ENCODE peak calls at places on chromosomes 5 and 9, in seven cellular contexts. One of them, this sample, is unnamed.

GRCh38 chr9:81318571-81318970 is 370.8 kb downstream of the TLE1 start:
- DNase-seq in mucosa of descending colon: no peak
- DNase-seq in psoas muscle: no peak
- DNase-seq in GM23338: no peak
- DNase-seq in left ventricle myocardium inferior: no peak
- DNase-seq in small intestine: no peak
- DNase-seq in prostate gland: no peak
- DNase-seq in this sample: no peak

GRCh38 chr9:135328485-135329417 is 150.8 kb upstream of the PPP1R26 start:
- DNase-seq in mucosa of descending colon: no peak
- DNase-seq in psoas muscle: peak
- DNase-seq in GM23338: no peak
- DNase-seq in left ventricle myocardium inferior: no peak
- DNase-seq in small intestine: no peak
- DNase-seq in prostate gland: no peak
- DNase-seq in this sample: no peak

GRCh38 chr5:109819878-109820277 is 130.2 kb downstream of the MAN2A1 start:
- DNase-seq in mucosa of descending colon: no peak
- DNase-seq in psoas muscle: no peak
- DNase-seq in GM23338: peak
- DNase-seq in left ventricle myocardium inferior: no peak
- DNase-seq in small intestine: no peak
- DNase-seq in prostate gland: no peak
- DNase-seq in this sample: no peak

GRCh38 chr5:163434410-163434866 is 3.0 kb upstream of the CCNG1 start:
- DNase-seq in mucosa of descending colon: no peak
- DNase-seq in psoas muscle: no peak
- DNase-seq in GM23338: no peak
- DNase-seq in left ventricle myocardium inferior: no peak
- DNase-seq in small intestine: peak
- DNase-seq in prostate gland: peak
- DNase-seq in this sample: peak

GRCh38 chr5:141672856-141673813 is 8.9 kb downstream of the ARAP3 start:
- DNase-seq in mucosa of descending colon: no peak
- DNase-seq in psoas muscle: no peak
- DNase-seq in GM23338: peak
- DNase-seq in left ventricle myocardium inferior: no peak
- DNase-seq in small intestine: no peak
- DNase-seq in prostate gland: no peak
- DNase-seq in this sample: no peak

GRCh38 chr9:32431940-32432555 is 47.6 kb downstream of the ACO1 start:
- DNase-seq in mucosa of descending colon: no peak
- DNase-seq in psoas muscle: peak
- DNase-seq in GM23338: peak
- DNase-seq in left ventricle myocardium inferior: peak
- DNase-seq in small intestine: peak
- DNase-seq in prostate gland: peak
- DNase-seq in this sample: no peak

GRCh38 chr5:68924490-68925145 is 169.2 kb upstream of the SLC30A5 start:
- DNase-seq in mucosa of descending colon: no peak
- DNase-seq in psoas muscle: no peak
- DNase-seq in GM23338: no peak
- DNase-seq in left ventricle myocardium inferior: no peak
- DNase-seq in small intestine: no peak
- DNase-seq in prostate gland: no peak
- DNase-seq in this sample: peak

GRCh38 chr5:74199005-74199404 is 441.5 kb downstream of the ENC1 start:
- DNase-seq in mucosa of descending colon: no peak
- DNase-seq in psoas muscle: no peak
- DNase-seq in GM23338: no peak
- DNase-seq in left ventricle myocardium inferior: no peak
- DNase-seq in small intestine: no peak
- DNase-seq in prostate gland: no peak
- DNase-seq in this sample: no peak

GRCh38 chr5:60891667-60892066 is 47.6 kb upstream of the ELOVL7 start:
- DNase-seq in mucosa of descending colon: no peak
- DNase-seq in psoas muscle: no peak
- DNase-seq in GM23338: peak
- DNase-seq in left ventricle myocardium inferior: no peak
- DNase-seq in small intestine: no peak
- DNase-seq in prostate gland: no peak
- DNase-seq in this sample: no peak

GRCh38 chr9:122213589-122214413 is 15.0 kb downstream of the LHX6 start:
- DNase-seq in mucosa of descending colon: no peak
- DNase-seq in psoas muscle: no peak
- DNase-seq in GM23338: peak
- DNase-seq in left ventricle myocardium inferior: no peak
- DNase-seq in small intestine: peak
- DNase-seq in prostate gland: no peak
- DNase-seq in this sample: peak

GRCh38 chr5:154771383-154771901 is 16.3 kb downstream of the LARP1 start:
- DNase-seq in mucosa of descending colon: no peak
- DNase-seq in psoas muscle: no peak
- DNase-seq in GM23338: peak
- DNase-seq in left ventricle myocardium inferior: no peak
- DNase-seq in small intestine: no peak
- DNase-seq in prostate gland: peak
- DNase-seq in this sample: no peak

GRCh38 chr5:132426525-132427138 is 57.1 kb downstream of the SLC22A5 start:
- DNase-seq in mucosa of descending colon: peak
- DNase-seq in psoas muscle: peak
- DNase-seq in GM23338: peak
- DNase-seq in left ventricle myocardium inferior: peak
- DNase-seq in small intestine: peak
- DNase-seq in prostate gland: no peak
- DNase-seq in this sample: peak

GRCh38 chr5:166382031-166382430 is 1909.4 kb upstream of the WWC1 start:
- DNase-seq in mucosa of descending colon: no peak
- DNase-seq in psoas muscle: no peak
- DNase-seq in GM23338: peak
- DNase-seq in left ventricle myocardium inferior: no peak
- DNase-seq in small intestine: no peak
- DNase-seq in prostate gland: no peak
- DNase-seq in this sample: no peak
- H3K4me3 ChIP-seq in mucosa of descending colon: no peak
- H3K4me3 ChIP-seq in psoas muscle: no peak
- H3K4me3 ChIP-seq in GM23338: no peak
- H3K4me3 ChIP-seq in left ventricle myocardium inferior: no peak
- H3K4me3 ChIP-seq in small intestine: no peak
- H3K4me3 ChIP-seq in prostate gland: no peak
- H3K4me3 ChIP-seq in this sample: no peak

GRCh38 chr5:55176176-55176818 is 3.3 kb upstream of the CDC20B start:
- DNase-seq in mucosa of descending colon: peak
- DNase-seq in psoas muscle: peak
- DNase-seq in GM23338: peak
- DNase-seq in left ventricle myocardium inferior: peak
- DNase-seq in small intestine: peak
- DNase-seq in prostate gland: no peak
- DNase-seq in this sample: no peak

GRCh38 chr5:55173696-55174101 is 722 bp upstream of the CDC20B start:
- DNase-seq in mucosa of descending colon: no peak
- DNase-seq in psoas muscle: no peak
- DNase-seq in GM23338: peak
- DNase-seq in left ventricle myocardium inferior: no peak
- DNase-seq in small intestine: no peak
- DNase-seq in prostate gland: no peak
- DNase-seq in this sample: no peak

GRCh38 chr5:55172937-55173695 is at the start of gene CDC20B:
- DNase-seq in mucosa of descending colon: peak
- DNase-seq in psoas muscle: peak
- DNase-seq in GM23338: peak
- DNase-seq in left ventricle myocardium inferior: peak
- DNase-seq in small intestine: peak
- DNase-seq in prostate gland: peak
- DNase-seq in this sample: no peak

GRCh38 chr5:55177078-55177477 is 4.1 kb upstream of the CDC20B start:
- DNase-seq in mucosa of descending colon: no peak
- DNase-seq in psoas muscle: no peak
- DNase-seq in GM23338: no peak
- DNase-seq in left ventricle myocardium inferior: no peak
- DNase-seq in small intestine: no peak
- DNase-seq in prostate gland: no peak
- DNase-seq in this sample: no peak

DNA sequence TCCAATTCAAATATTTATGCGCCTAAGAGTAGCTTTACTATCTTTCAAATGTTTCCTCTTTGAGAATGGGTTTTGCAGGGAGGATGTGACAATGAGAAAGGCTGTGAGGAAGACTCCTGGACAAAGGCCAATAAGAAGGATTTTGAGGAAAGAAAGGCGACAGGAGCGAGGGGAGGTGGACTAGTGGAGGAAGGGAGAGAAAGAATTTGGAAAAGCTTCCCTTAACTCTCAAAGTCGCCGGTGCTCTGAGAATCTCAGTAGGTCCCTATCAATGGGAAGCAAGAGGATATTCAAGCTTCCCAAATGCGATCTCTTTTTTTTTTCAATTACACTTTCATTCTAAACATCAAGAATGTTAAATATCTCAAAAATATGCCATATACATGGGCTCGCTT is 2.8 kb upstream of the CDC20B start:
- DNase-seq in mucosa of descending colon: no peak
- DNase-seq in psoas muscle: no peak
- DNase-seq in GM23338: peak
- DNase-seq in left ventricle myocardium inferior: no peak
- DNase-seq in small intestine: no peak
- DNase-seq in prostate gland: no peak
- DNase-seq in this sample: no peak
- H3K4me3 ChIP-seq in mucosa of descending colon: no peak
- H3K4me3 ChIP-seq in psoas muscle: peak
- H3K4me3 ChIP-seq in GM23338: peak
- H3K4me3 ChIP-seq in left ventricle myocardium inferior: peak
- H3K4me3 ChIP-seq in small intestine: no peak
- H3K4me3 ChIP-seq in prostate gland: no peak
- H3K4me3 ChIP-seq in this sample: peak

GRCh38 chr5:168869615-168870227 is 290.6 kb upstream of the PANK3 start:
- DNase-seq in mucosa of descending colon: no peak
- DNase-seq in psoas muscle: no peak
- DNase-seq in GM23338: no peak
- DNase-seq in left ventricle myocardium inferior: no peak
- DNase-seq in small intestine: no peak
- DNase-seq in prostate gland: no peak
- DNase-seq in this sample: no peak
- H3K4me3 ChIP-seq in mucosa of descending colon: no peak
- H3K4me3 ChIP-seq in psoas muscle: no peak
- H3K4me3 ChIP-seq in GM23338: no peak
- H3K4me3 ChIP-seq in left ventricle myocardium inferior: peak
- H3K4me3 ChIP-seq in small intestine: no peak
- H3K4me3 ChIP-seq in prostate gland: no peak
- H3K4me3 ChIP-seq in this sample: no peak

GRCh38 chr9:97964901-97965300 is 18.2 kb upstream of the ANP32B start:
- DNase-seq in mucosa of descending colon: no peak
- DNase-seq in psoas muscle: no peak
- DNase-seq in GM23338: no peak
- DNase-seq in left ventricle myocardium inferior: no peak
- DNase-seq in small intestine: no peak
- DNase-seq in prostate gland: no peak
- DNase-seq in this sample: no peak
- H3K4me3 ChIP-seq in mucosa of descending colon: no peak
- H3K4me3 ChIP-seq in psoas muscle: no peak
- H3K4me3 ChIP-seq in GM23338: no peak
- H3K4me3 ChIP-seq in left ventricle myocardium inferior: no peak
- H3K4me3 ChIP-seq in small intestine: no peak
- H3K4me3 ChIP-seq in prostate gland: no peak
- H3K4me3 ChIP-seq in this sample: no peak

GRCh38 chr5:151085517-151086031 is 4.7 kb upstream of the TNIP1 start:
- DNase-seq in mucosa of descending colon: peak
- DNase-seq in psoas muscle: peak
- DNase-seq in GM23338: no peak
- DNase-seq in left ventricle myocardium inferior: peak
- DNase-seq in small intestine: peak
- DNase-seq in prostate gland: no peak
- DNase-seq in this sample: no peak
- H3K4me3 ChIP-seq in mucosa of descending colon: no peak
- H3K4me3 ChIP-seq in psoas muscle: peak
- H3K4me3 ChIP-seq in GM23338: no peak
- H3K4me3 ChIP-seq in left ventricle myocardium inferior: no peak
- H3K4me3 ChIP-seq in small intestine: no peak
- H3K4me3 ChIP-seq in prostate gland: no peak
- H3K4me3 ChIP-seq in this sample: no peak

GRCh38 chr9:100105861-100106260 is 6.8 kb downstream of the INVS start:
- DNase-seq in mucosa of descending colon: no peak
- DNase-seq in psoas muscle: no peak
- DNase-seq in GM23338: no peak
- DNase-seq in left ventricle myocardium inferior: no peak
- DNase-seq in small intestine: no peak
- DNase-seq in prostate gland: no peak
- DNase-seq in this sample: no peak

GRCh38 chr9:100108572-100108971 is 9.5 kb downstream of the INVS start:
- DNase-seq in mucosa of descending colon: no peak
- DNase-seq in psoas muscle: no peak
- DNase-seq in GM23338: no peak
- DNase-seq in left ventricle myocardium inferior: no peak
- DNase-seq in small intestine: no peak
- DNase-seq in prostate gland: no peak
- DNase-seq in this sample: no peak

GRCh38 chr9:100111235-100111634 is 12.2 kb downstream of the INVS start:
- DNase-seq in mucosa of descending colon: peak
- DNase-seq in psoas muscle: peak
- DNase-seq in GM23338: no peak
- DNase-seq in left ventricle myocardium inferior: peak
- DNase-seq in small intestine: no peak
- DNase-seq in prostate gland: peak
- DNase-seq in this sample: no peak

GRCh38 chr9:100104314-100104713 is 5.3 kb downstream of the INVS start:
- DNase-seq in mucosa of descending colon: no peak
- DNase-seq in psoas muscle: no peak
- DNase-seq in GM23338: peak
- DNase-seq in left ventricle myocardium inferior: no peak
- DNase-seq in small intestine: no peak
- DNase-seq in prostate gland: no peak
- DNase-seq in this sample: no peak

GRCh38 chr9:100106616-100107015 is 7.6 kb downstream of the INVS start:
- DNase-seq in mucosa of descending colon: no peak
- DNase-seq in psoas muscle: no peak
- DNase-seq in GM23338: no peak
- DNase-seq in left ventricle myocardium inferior: no peak
- DNase-seq in small intestine: no peak
- DNase-seq in prostate gland: no peak
- DNase-seq in this sample: no peak
- H3K4me3 ChIP-seq in mucosa of descending colon: no peak
- H3K4me3 ChIP-seq in psoas muscle: no peak
- H3K4me3 ChIP-seq in GM23338: no peak
- H3K4me3 ChIP-seq in left ventricle myocardium inferior: no peak
- H3K4me3 ChIP-seq in small intestine: no peak
- H3K4me3 ChIP-seq in prostate gland: no peak
- H3K4me3 ChIP-seq in this sample: no peak

DNA sequence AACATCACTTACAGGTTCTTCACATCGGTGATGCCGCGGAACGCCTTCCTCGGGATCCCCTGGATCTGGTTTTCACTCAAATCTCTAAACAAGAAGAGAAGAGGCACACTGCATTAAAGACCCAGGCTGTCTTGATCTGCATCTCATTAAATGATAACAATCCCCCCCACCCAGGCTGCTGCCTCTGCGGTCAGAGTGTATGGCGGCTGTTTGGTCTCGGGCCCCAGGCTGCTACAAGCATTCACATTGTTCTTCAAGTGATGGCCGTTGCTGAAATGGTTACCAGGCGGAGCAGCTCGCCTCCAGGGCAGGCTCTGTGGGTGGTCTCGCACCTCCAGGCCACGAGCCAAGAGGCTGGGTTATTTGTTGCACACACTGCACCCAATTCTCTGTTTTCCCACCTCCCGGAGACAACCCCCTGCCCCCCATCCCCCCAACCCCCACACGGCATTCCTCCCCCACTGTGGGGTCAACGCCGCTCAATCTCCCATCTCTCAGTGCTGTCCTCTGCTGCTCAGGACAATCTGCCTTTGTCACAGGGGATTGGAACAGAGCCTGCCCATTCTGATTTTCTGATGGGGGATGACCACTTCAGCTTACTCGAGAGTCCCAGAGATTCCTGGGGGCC is 304.2 kb upstream of the PANK3 start:
- DNase-seq in mucosa of descending colon: no peak
- DNase-seq in psoas muscle: no peak
- DNase-seq in GM23338: peak
- DNase-seq in left ventricle myocardium inferior: no peak
- DNase-seq in small intestine: no peak
- DNase-seq in prostate gland: no peak
- DNase-seq in this sample: no peak
- H3K4me3 ChIP-seq in mucosa of descending colon: no peak
- H3K4me3 ChIP-seq in psoas muscle: no peak
- H3K4me3 ChIP-seq in GM23338: no peak
- H3K4me3 ChIP-seq in left ventricle myocardium inferior: no peak
- H3K4me3 ChIP-seq in small intestine: no peak
- H3K4me3 ChIP-seq in prostate gland: no peak
- H3K4me3 ChIP-seq in this sample: no peak

This sample was measured in keratinocyte.